ENCODE peak calls at places on chromosome 15, in six cellular contexts. One of them, this sample, is unnamed.
A peak's percentile ranks its signal among the peaks of the same experiment; 100 is the strongest.

GRCh38 chr15:41671656-41672636 is 11.7 kb downstream of the MGA start:
- DNase-seq in HCT116: no peak
- DNase-seq in K562: no peak
- DNase-seq in HepG2: no peak
- DNase-seq in GM12878: no peak
- DNase-seq in H1: no peak
- DNase-seq in this sample: no peak

GRCh38 chr15:23566070-23567050 is 886 bp downstream of the MKRN3 start:
- DNase-seq in HepG2: peak; percentile 60
- DNase-seq in HCT116: peak; percentile 29
- DNase-seq in GM12878: no peak
- DNase-seq in H1: no peak
- DNase-seq in K562: peak; percentile 61
- DNase-seq in this sample: no peak

GRCh38 chr15:68431037-68431791 is 749 bp downstream of the ITGA11 start:
- DNase-seq in HepG2: no peak
- DNase-seq in K562: no peak
- DNase-seq in GM12878: no peak
- DNase-seq in HCT116: no peak
- DNase-seq in H1: peak; percentile 70
- DNase-seq in this sample: no peak

GRCh38 chr15:80777836-80778620 is 1.1 kb upstream of the CEMIP start:
- DNase-seq in K562: no peak
- DNase-seq in HCT116: no peak
- DNase-seq in GM12878: no peak
- DNase-seq in HepG2: no peak
- DNase-seq in H1: no peak
- DNase-seq in this sample: no peak

GRCh38 chr15:100707229-100707628 is 104.8 kb downstream of the ASB7 start:
- DNase-seq in GM12878: no peak
- DNase-seq in HepG2: no peak
- DNase-seq in H1: no peak
- DNase-seq in K562: no peak
- DNase-seq in HCT116: no peak
- DNase-seq in this sample: no peak

GRCh38 chr15:92970656-92971055 is 70.5 kb downstream of the CHD2 start:
- DNase-seq in GM12878: no peak
- DNase-seq in H1: no peak
- DNase-seq in HepG2: no peak
- DNase-seq in K562: no peak
- DNase-seq in HCT116: no peak
- DNase-seq in this sample: no peak

GRCh38 chr15:25863067-25863967 is at the start of gene ATP10A:
- DNase-seq in H1: peak; percentile 73
- DNase-seq in HepG2: no peak
- DNase-seq in HCT116: no peak
- DNase-seq in GM12878: no peak
- DNase-seq in K562: no peak
- DNase-seq in this sample: no peak

GRCh38 chr15:86203462-86203861 is 123.8 kb downstream of the AGBL1 start:
- DNase-seq in HepG2: no peak
- DNase-seq in GM12878: no peak
- DNase-seq in K562: no peak
- DNase-seq in H1: no peak
- DNase-seq in HCT116: no peak
- DNase-seq in this sample: no peak

GRCh38 chr15:73983211-73983727 is 8.8 kb downstream of the STOML1 start:
- DNase-seq in GM12878: no peak
- DNase-seq in K562: no peak
- DNase-seq in H1: no peak
- DNase-seq in HCT116: peak; percentile 24
- DNase-seq in HepG2: no peak
- DNase-seq in this sample: no peak

GRCh38 chr15:49247556-49248102 is 77.6 kb downstream of the GALK2 start:
- DNase-seq in GM12878: no peak
- DNase-seq in K562: no peak
- DNase-seq in HCT116: no peak
- DNase-seq in HepG2: no peak
- DNase-seq in H1: no peak
- DNase-seq in this sample: no peak

DNA sequence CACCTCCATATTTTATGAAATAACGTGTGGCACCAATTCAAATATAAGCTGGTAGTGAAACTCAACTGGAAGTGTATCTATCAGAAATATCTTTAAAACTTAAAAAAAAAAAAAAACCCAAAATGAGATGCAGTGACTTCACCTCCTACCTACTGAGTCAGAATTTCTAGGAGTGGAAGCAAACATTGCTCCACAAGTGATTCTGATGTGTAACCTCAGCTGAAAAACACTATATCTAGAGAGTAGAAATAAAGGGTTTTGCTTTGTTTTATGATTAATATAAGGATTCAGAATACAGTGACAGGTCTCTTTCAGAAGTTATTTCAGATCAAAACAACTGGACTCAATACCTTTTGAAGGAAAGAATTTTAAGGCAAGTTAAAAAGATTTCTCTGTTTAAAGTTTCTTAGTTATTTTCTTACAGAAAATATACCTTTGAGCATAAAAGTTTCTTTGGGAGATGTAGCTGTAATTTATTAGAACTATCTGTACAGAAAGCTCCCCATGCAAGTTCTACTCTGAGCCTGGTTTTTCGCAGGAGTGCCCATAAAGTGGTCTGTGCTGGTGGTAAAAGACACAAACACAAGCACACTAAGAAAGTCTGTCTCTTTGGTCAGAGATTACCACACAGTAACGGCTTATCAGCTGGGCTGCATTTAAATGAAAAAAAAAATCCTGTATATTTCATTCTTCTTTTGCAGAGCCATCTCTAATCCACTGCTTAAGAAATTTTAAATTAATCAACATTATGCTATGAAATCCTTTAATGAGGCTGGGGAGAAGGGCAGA is 59.9 kb upstream of the PPIB start:
- DNase-seq in HCT116: no peak
- DNase-seq in HepG2: no peak
- DNase-seq in GM12878: no peak
- DNase-seq in K562: peak; percentile 26
- DNase-seq in H1: no peak
- DNase-seq in this sample: no peak
- H3K4me3 ChIP-seq in HCT116: no peak overlapping the region
- H3K4me3 ChIP-seq in HepG2: no peak overlapping the region
- H3K4me3 ChIP-seq in GM12878: no peak overlapping the region
- H3K4me3 ChIP-seq in K562: no peak overlapping the region
- H3K4me3 ChIP-seq in H1: no peak overlapping the region
- H3K4me3 ChIP-seq in this sample: no peak overlapping the region

DNA sequence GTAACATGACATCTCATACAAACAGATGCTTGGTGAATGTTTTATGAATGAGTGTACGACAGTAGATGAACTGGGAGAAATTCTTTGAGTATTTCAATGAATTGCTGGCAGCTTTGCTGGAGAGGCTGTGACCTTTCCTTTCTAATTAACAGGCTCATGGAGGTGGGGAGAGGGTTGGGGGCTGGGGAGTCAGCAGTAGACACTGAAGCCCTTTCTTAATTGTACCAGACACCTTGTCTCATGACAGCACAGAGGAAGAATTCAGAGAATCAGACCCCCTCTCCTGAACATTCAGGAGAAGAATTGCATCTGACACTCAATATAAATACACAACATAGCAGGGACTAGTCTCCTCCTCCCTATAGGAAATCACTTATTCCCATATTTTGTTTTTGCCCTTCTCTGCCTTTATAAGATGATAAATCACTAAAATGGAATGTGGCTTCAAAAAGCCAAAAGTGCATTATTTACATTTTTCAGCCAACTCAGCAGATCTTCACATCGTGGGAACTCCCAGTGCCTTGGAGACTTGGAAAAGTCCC is 66.2 kb upstream of the TPM1 start:
- DNase-seq in HCT116: no peak
- DNase-seq in HepG2: no peak
- DNase-seq in GM12878: no peak
- DNase-seq in K562: no peak
- DNase-seq in H1: no peak
- DNase-seq in this sample: no peak
- TF ChIP-seq ZNF274 in HCT116: no peak
- TF ChIP-seq ZNF274 in HepG2: no peak
- TF ChIP-seq ZNF274 in GM12878: no peak
- TF ChIP-seq ZNF274 in K562: no peak
- TF ChIP-seq ZNF274 in H1: no peak
- TF ChIP-seq ZNF274 in this sample: no peak

GRCh38 chr15:66505818-66506217 is 692 bp downstream of the ZWILCH start:
- DNase-seq in K562: no peak
- DNase-seq in H1: no peak
- DNase-seq in GM12878: no peak
- DNase-seq in HCT116: no peak
- DNase-seq in HepG2: no peak
- DNase-seq in this sample: no peak
- TF ChIP-seq YY1 in K562: no peak
- TF ChIP-seq YY1 in H1: no peak
- TF ChIP-seq YY1 in GM12878: no peak
- TF ChIP-seq YY1 in HCT116: no peak
- TF ChIP-seq YY1 in HepG2: no peak
- TF ChIP-seq YY1 in this sample: no peak

GRCh38 chr15:65028921-65029735 is at the start of gene MTFMT:
- DNase-seq in K562: peak; percentile 91
- DNase-seq in H1: peak; percentile 98
- DNase-seq in HepG2: peak; percentile 68
- DNase-seq in GM12878: no peak
- DNase-seq in HCT116: peak; percentile 53
- DNase-seq in this sample: peak; percentile 69

GRCh38 chr15:65028338-65028737 is 1.1 kb downstream of the MTFMT start:
- DNase-seq in K562: no peak
- DNase-seq in HCT116: no peak
- DNase-seq in H1: no peak
- DNase-seq in GM12878: no peak
- DNase-seq in HepG2: no peak
- DNase-seq in this sample: no peak

GRCh38 chr15:65029736-65030208 is 333 bp upstream of the MTFMT start:
- DNase-seq in H1: no peak
- DNase-seq in GM12878: no peak
- DNase-seq in HepG2: no peak
- DNase-seq in HCT116: no peak
- DNase-seq in K562: no peak
- DNase-seq in this sample: no peak

GRCh38 chr15:65026756-65027155 is 2.7 kb downstream of the MTFMT start:
- DNase-seq in HCT116: no peak
- DNase-seq in H1: no peak
- DNase-seq in K562: no peak
- DNase-seq in HepG2: no peak
- DNase-seq in GM12878: no peak
- DNase-seq in this sample: no peak

DNA sequence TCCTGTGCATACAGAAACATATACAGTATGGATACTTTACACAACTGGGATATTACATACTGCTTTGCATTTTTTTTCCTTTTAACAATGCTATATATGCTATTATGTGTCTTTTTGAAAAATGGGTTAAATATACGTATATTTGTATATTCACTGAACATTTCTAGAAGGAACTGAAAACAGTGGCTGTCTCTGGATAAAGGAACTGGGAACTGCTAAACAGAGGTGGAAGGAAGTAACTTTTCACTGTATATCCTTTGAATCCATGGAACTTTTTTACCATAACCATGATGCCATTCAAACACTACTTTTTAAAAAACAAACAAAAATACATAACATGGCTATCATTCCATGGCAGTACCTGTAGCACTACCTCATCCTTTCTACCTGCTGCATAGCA is 1.8 kb downstream of the MTFMT start:
- DNase-seq in GM12878: no peak
- DNase-seq in HepG2: no peak
- DNase-seq in H1: no peak
- DNase-seq in K562: no peak
- DNase-seq in HCT116: no peak
- DNase-seq in this sample: no peak
- H3K4me3 ChIP-seq in GM12878: peak overlapping the region; percentile 95
- H3K4me3 ChIP-seq in HepG2: peak overlapping the region; percentile 89
- H3K4me3 ChIP-seq in H1: no peak overlapping the region
- H3K4me3 ChIP-seq in K562: no peak overlapping the region
- H3K4me3 ChIP-seq in HCT116: no peak overlapping the region
- H3K4me3 ChIP-seq in this sample: no peak overlapping the region

GRCh38 chr15:40501487-40501886 is 30.7 kb downstream of the CHST14 start:
- DNase-seq in HCT116: no peak
- DNase-seq in GM12878: no peak
- DNase-seq in HepG2: no peak
- DNase-seq in H1: no peak
- DNase-seq in K562: no peak
- DNase-seq in this sample: no peak
- TF ChIP-seq ZNF274 in HCT116: no peak
- TF ChIP-seq ZNF274 in GM12878: no peak
- TF ChIP-seq ZNF274 in HepG2: no peak
- TF ChIP-seq ZNF274 in H1: no peak
- TF ChIP-seq ZNF274 in K562: no peak
- TF ChIP-seq ZNF274 in this sample: no peak

GRCh38 chr15:46576611-46577010 is 941.8 kb downstream of the SQOR start:
- DNase-seq in GM12878: no peak
- DNase-seq in H1: no peak
- DNase-seq in HepG2: no peak
- DNase-seq in HCT116: no peak
- DNase-seq in K562: no peak
- DNase-seq in this sample: no peak
- TF ChIP-seq YY1 in GM12878: no peak
- TF ChIP-seq YY1 in H1: no peak
- TF ChIP-seq YY1 in HepG2: no peak
- TF ChIP-seq YY1 in HCT116: no peak
- TF ChIP-seq YY1 in K562: no peak
- TF ChIP-seq YY1 in this sample: no peak

GRCh38 chr15:51307811-51308210 is 30.6 kb downstream of the CYP19A1 start:
- DNase-seq in GM12878: no peak
- DNase-seq in HepG2: no peak
- DNase-seq in K562: no peak
- DNase-seq in HCT116: no peak
- DNase-seq in H1: no peak
- DNase-seq in this sample: no peak
- H3K4me3 ChIP-seq in GM12878: no peak overlapping the region
- H3K4me3 ChIP-seq in HepG2: no peak overlapping the region
- H3K4me3 ChIP-seq in K562: no peak overlapping the region
- H3K4me3 ChIP-seq in HCT116: no peak overlapping the region
- H3K4me3 ChIP-seq in H1: no peak overlapping the region
- H3K4me3 ChIP-seq in this sample: no peak overlapping the region

DNA sequence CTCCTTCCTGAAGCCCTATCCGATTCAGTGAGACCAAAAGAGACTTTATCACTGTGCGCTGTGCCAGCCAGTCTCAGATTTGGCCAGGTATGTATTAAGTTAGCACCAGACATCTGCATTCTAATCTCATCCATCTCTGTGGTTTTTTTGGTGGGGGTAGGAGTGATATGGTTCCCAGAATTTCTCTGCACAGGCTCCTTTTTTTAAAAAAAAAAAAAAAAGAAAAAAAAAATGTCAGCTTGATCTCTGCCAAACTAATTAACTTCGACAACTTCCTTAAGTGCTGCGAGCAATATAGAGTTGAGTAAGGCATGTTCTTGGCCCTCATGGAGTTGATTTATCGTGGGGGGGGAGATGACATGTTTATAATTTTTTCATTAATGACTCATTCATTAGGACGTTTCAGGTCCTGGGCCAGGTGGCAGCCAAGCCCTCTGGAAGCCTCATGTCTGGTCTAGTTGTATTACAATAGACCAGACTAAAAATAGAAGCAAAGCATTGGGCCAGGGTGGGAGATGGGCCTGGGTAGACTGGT is 12.9 kb downstream of the SLCO3A1 start:
- DNase-seq in GM12878: no peak
- DNase-seq in HCT116: no peak
- DNase-seq in H1: no peak
- DNase-seq in HepG2: no peak
- DNase-seq in K562: no peak
- DNase-seq in this sample: no peak
- TF ChIP-seq ZNF274 in GM12878: no peak
- TF ChIP-seq ZNF274 in HCT116: no peak
- TF ChIP-seq ZNF274 in H1: no peak
- TF ChIP-seq ZNF274 in HepG2: no peak
- TF ChIP-seq ZNF274 in K562: no peak
- TF ChIP-seq ZNF274 in this sample: no peak

This sample was measured in NT2/D1.